ENCODE peak calls at places on chromosome X, in five cellular contexts. One of them, this sample, is unnamed.

GRCh38 chrX:12115377-12115776 is 22.9 kb upstream of the FRMPD4 start:
- DNase-seq in fibroblast of pulmonary artery: no peak
- DNase-seq in HFFc6: no peak
- DNase-seq in left ventricle myocardium inferior: no peak
- DNase-seq in ACHN: no peak
- DNase-seq in this sample: no peak

GRCh38 chrX:40009890-40010289 is 87.9 kb downstream of the BCOR start:
- DNase-seq in ACHN: no peak
- DNase-seq in fibroblast of pulmonary artery: no peak
- DNase-seq in left ventricle myocardium inferior: no peak
- DNase-seq in HFFc6: no peak
- DNase-seq in this sample: no peak

GRCh38 chrX:43718956-43719355 is 62.9 kb downstream of the MAOA start:
- DNase-seq in fibroblast of pulmonary artery: no peak
- DNase-seq in left ventricle myocardium inferior: no peak
- DNase-seq in HFFc6: no peak
- DNase-seq in ACHN: no peak
- DNase-seq in this sample: no peak

GRCh38 chrX:107146670-107147069 is 28.0 kb upstream of the RBM41 start:
- DNase-seq in fibroblast of pulmonary artery: peak; percentile 27
- DNase-seq in HFFc6: no peak
- DNase-seq in left ventricle myocardium inferior: no peak
- DNase-seq in ACHN: no peak
- DNase-seq in this sample: no peak

GRCh38 chrX:37785569-37785968 is 5.7 kb downstream of the CYBB start:
- DNase-seq in fibroblast of pulmonary artery: no peak
- DNase-seq in HFFc6: no peak
- DNase-seq in left ventricle myocardium inferior: no peak
- DNase-seq in ACHN: no peak
- DNase-seq in this sample: no peak

GRCh38 chrX:43166874-43167273 is 388.9 kb upstream of the PPP1R2C start:
- DNase-seq in fibroblast of pulmonary artery: no peak
- DNase-seq in HFFc6: no peak
- DNase-seq in left ventricle myocardium inferior: no peak
- DNase-seq in ACHN: no peak
- DNase-seq in this sample: no peak

GRCh38 chrX:79366888-79367749 is at the start of gene ITM2A:
- DNase-seq in left ventricle myocardium inferior: peak; percentile 32
- DNase-seq in fibroblast of pulmonary artery: peak; percentile 7
- DNase-seq in HFFc6: no peak
- DNase-seq in ACHN: no peak
- DNase-seq in this sample: peak; percentile 33

GRCh38 chrX:38841766-38842165 is 40.5 kb downstream of the MID1IP1 start:
- DNase-seq in ACHN: no peak
- DNase-seq in HFFc6: no peak
- DNase-seq in fibroblast of pulmonary artery: no peak
- DNase-seq in left ventricle myocardium inferior: no peak
- DNase-seq in this sample: no peak

GRCh38 chrX:46913710-46914109 is 1.5 kb downstream of the JADE3 start:
- DNase-seq in ACHN: peak; percentile 8
- DNase-seq in HFFc6: peak; percentile 1
- DNase-seq in left ventricle myocardium inferior: no peak
- DNase-seq in fibroblast of pulmonary artery: peak; percentile 50
- DNase-seq in this sample: no peak

GRCh38 chrX:74420194-74421035 is 878 bp upstream of the SLC16A2 start:
- DNase-seq in fibroblast of pulmonary artery: peak; percentile 58
- DNase-seq in left ventricle myocardium inferior: peak; percentile 75
- DNase-seq in HFFc6: peak; percentile 62
- DNase-seq in ACHN: peak; percentile 14
- DNase-seq in this sample: peak; percentile 68

GRCh38 chrX:70025464-70025863 is 24.3 kb downstream of the AWAT2 start:
- DNase-seq in ACHN: no peak
- DNase-seq in fibroblast of pulmonary artery: peak; percentile 58
- DNase-seq in left ventricle myocardium inferior: no peak
- DNase-seq in HFFc6: no peak
- DNase-seq in this sample: no peak

GRCh38 chrX:24221872-24222271 is 72.3 kb downstream of the ZFX start:
- DNase-seq in fibroblast of pulmonary artery: no peak
- DNase-seq in ACHN: no peak
- DNase-seq in left ventricle myocardium inferior: no peak
- DNase-seq in HFFc6: no peak
- DNase-seq in this sample: no peak

GRCh38 chrX:10095698-10096432 is 60.9 kb upstream of the CLCN4 start:
- DNase-seq in HFFc6: no peak
- DNase-seq in ACHN: no peak
- DNase-seq in left ventricle myocardium inferior: no peak
- DNase-seq in fibroblast of pulmonary artery: no peak
- DNase-seq in this sample: no peak

GRCh38 chrX:53795583-53795982 is 109.1 kb upstream of the HUWE1 start:
- DNase-seq in HFFc6: no peak
- DNase-seq in left ventricle myocardium inferior: no peak
- DNase-seq in fibroblast of pulmonary artery: peak; percentile 13
- DNase-seq in ACHN: no peak
- DNase-seq in this sample: no peak

GRCh38 chrX:104679175-104679574 is 113.2 kb downstream of the IL1RAPL2 start:
- DNase-seq in ACHN: no peak
- DNase-seq in HFFc6: no peak
- DNase-seq in fibroblast of pulmonary artery: no peak
- DNase-seq in left ventricle myocardium inferior: no peak
- DNase-seq in this sample: no peak

GRCh38 chrX:110167952-110168451 is 149.9 kb downstream of the AMMECR1 start:
- DNase-seq in left ventricle myocardium inferior: no peak
- DNase-seq in HFFc6: peak; percentile 41
- DNase-seq in fibroblast of pulmonary artery: no peak
- DNase-seq in ACHN: peak; percentile 43
- DNase-seq in this sample: no peak

GRCh38 chrX:43469391-43470054 is 186.6 kb upstream of the MAOA start:
- DNase-seq in fibroblast of pulmonary artery: no peak
- DNase-seq in HFFc6: no peak
- DNase-seq in left ventricle myocardium inferior: no peak
- DNase-seq in ACHN: no peak
- DNase-seq in this sample: no peak

GRCh38 chrX:56564921-56565861 is 1.8 kb downstream of the UBQLN2 start:
- DNase-seq in left ventricle myocardium inferior: no peak
- DNase-seq in fibroblast of pulmonary artery: peak; percentile 3
- DNase-seq in HFFc6: no peak
- DNase-seq in ACHN: no peak
- DNase-seq in this sample: peak; percentile 55

GRCh38 chrX:115625577-115626301 is 64.8 kb downstream of the PLS3 start:
- DNase-seq in HFFc6: peak; percentile 46
- DNase-seq in fibroblast of pulmonary artery: peak; percentile 55
- DNase-seq in ACHN: no peak
- DNase-seq in left ventricle myocardium inferior: no peak
- DNase-seq in this sample: peak; percentile 80

GRCh38 chrX:111020283-111020682 is 75.7 kb upstream of the PAK3 start:
- DNase-seq in fibroblast of pulmonary artery: no peak
- DNase-seq in left ventricle myocardium inferior: no peak
- DNase-seq in HFFc6: no peak
- DNase-seq in ACHN: no peak
- DNase-seq in this sample: no peak

GRCh38 chrX:78124304-78124703 is 15.1 kb downstream of the TAF9B start:
- DNase-seq in left ventricle myocardium inferior: no peak
- DNase-seq in fibroblast of pulmonary artery: peak; percentile 28
- DNase-seq in ACHN: no peak
- DNase-seq in HFFc6: no peak
- DNase-seq in this sample: no peak

GRCh38 chrX:54529166-54529558 is 857 bp upstream of the GNL3L start:
- DNase-seq in HFFc6: no peak
- DNase-seq in ACHN: no peak
- DNase-seq in left ventricle myocardium inferior: no peak
- DNase-seq in fibroblast of pulmonary artery: no peak
- DNase-seq in this sample: peak; percentile 2

GRCh38 chrX:71911731-71912050 is 1.0 kb downstream of the NHSL2 start:
- DNase-seq in ACHN: no peak
- DNase-seq in HFFc6: no peak
- DNase-seq in left ventricle myocardium inferior: no peak
- DNase-seq in fibroblast of pulmonary artery: no peak
- DNase-seq in this sample: no peak

GRCh38 chrX:77389891-77390290 is 57.3 kb upstream of the FGF16 start:
- DNase-seq in fibroblast of pulmonary artery: no peak
- DNase-seq in ACHN: no peak
- DNase-seq in HFFc6: no peak
- DNase-seq in left ventricle myocardium inferior: no peak
- DNase-seq in this sample: no peak

GRCh38 chrX:24483596-24483995 is 18.5 kb downstream of the PDK3 start:
- DNase-seq in fibroblast of pulmonary artery: no peak
- DNase-seq in HFFc6: no peak
- DNase-seq in ACHN: no peak
- DNase-seq in left ventricle myocardium inferior: no peak
- DNase-seq in this sample: no peak

This sample was measured in globus pallidus.